ENCODE peak calls at places on chromosomes 1 and 21, in six cellular contexts. B is neural progenitor cell, A is GM23248, E is GM23338, H is MM.1S, V is SK-N-SH. J is an unnamed sample.
A peak's percentile ranks its signal among the peaks of the same experiment; 100 is the strongest.

GRCh38 chr1:245179706-245180105 is 24.9 kb downstream of the KIF26B start:
- DNase-seq in H (no peak), E (no peak), A (no peak), V (peak; percentile 48), B (no peak), J (no peak)

GRCh38 chr1:205994342-205994741 is 8.9 kb downstream of the RAB7B start:
- DNase-seq in B (peak; percentile 21), V (no peak), H (no peak), E (no peak), A (no peak), J (no peak)

GRCh38 chr1:86788300-86789206 is 84.2 kb downstream of the SH3GLB1 start:
- DNase-seq in A (peak; percentile 74), E (no peak), H (no peak), V (no peak), B (no peak), J (peak; percentile 79)

GRCh38 chr1:57874426-57874825 is 450.6 kb upstream of the DAB1 start:
- DNase-seq in V (no peak), B (no peak), H (no peak), A (no peak), E (no peak), J (no peak)

GRCh38 chr21:26659181-26659580 is 86.1 kb upstream of the CYYR1 start:
- DNase-seq in H (no peak), V (no peak), B (no peak), E (no peak), A (no peak), J (no peak)

GRCh38 chr1:50703240-50703639 is 256.8 kb downstream of the FAF1 start:
- DNase-seq in V (no peak), A (no peak), B (no peak), E (peak; percentile 12), H (no peak), J (no peak)

GRCh38 chr21:26067836-26068401 is 102.7 kb downstream of the APP start:
- DNase-seq in B (no peak), V (no peak), E (no peak), H (no peak), A (no peak), J (no peak)

GRCh38 chr1:27000817-27001460 is 7.4 kb downstream of the TRNP1 start:
- DNase-seq in A (peak; percentile 48), V (no peak), B (no peak), E (peak; percentile 20), H (no peak), J (no peak)

GRCh38 chr1:205141236-205142104 is 19.7 kb upstream of the RBBP5 start:
- DNase-seq in B (peak; percentile 87), E (peak; percentile 93), H (peak; percentile 91), V (peak; percentile 67), A (peak; percentile 85), J (peak; percentile 90)

GRCh38 chr1:199685369-199685768 is 342.1 kb upstream of the NR5A2 start:
- DNase-seq in A (peak; percentile 80), H (no peak), V (no peak), B (no peak), E (no peak), J (peak; percentile 61)

GRCh38 chr1:210684466-210685294 is 356.0 kb downstream of the HHAT start:
- DNase-seq in E (no peak), A (no peak), H (peak; percentile 83), V (no peak), B (no peak), J (no peak)

GRCh38 chr1:172673761-172674160 is 14.9 kb downstream of the FASLG start:
- DNase-seq in E (no peak), A (no peak), V (no peak), H (no peak), B (no peak), J (peak; percentile 82)

GRCh38 chr1:203871114-203871875 is 9.9 kb downstream of the SNRPE start:
- DNase-seq in H (peak; percentile 52), V (peak; percentile 70), E (peak; percentile 85), B (peak; percentile 90), A (peak; percentile 86), J (peak; percentile 88)

GRCh38 chr1:236608930-236609726 is 4.8 kb upstream of the HEATR1 start:
- DNase-seq in V (peak; percentile 66), E (peak; percentile 80), A (peak; percentile 61), B (peak; percentile 72), H (peak; percentile 31), J (peak; percentile 52)

GRCh38 chr1:108009603-108010195 is 44.7 kb upstream of the VAV3 start:
- DNase-seq in B (no peak), A (peak; percentile 78), H (no peak), V (no peak), E (no peak), J (peak; percentile 80)

GRCh38 chr1:57916034-57916433 is 492.2 kb upstream of the DAB1 start:
- DNase-seq in H (no peak), V (no peak), E (no peak), B (no peak), A (no peak), J (no peak)

GRCh38 chr1:182460550-182460951 is 10.6 kb downstream of the RGSL1 start:
- DNase-seq in H (no peak), B (no peak), V (no peak), E (no peak), A (peak; percentile 39), J (no peak)

GRCh38 chr1:63592536-63593302 is 492 bp upstream of the PGM1 start:
- DNase-seq in V (peak; percentile 23), B (no peak), A (peak; percentile 38), H (peak; percentile 70), E (peak; percentile 90), J (peak; percentile 74)

GRCh38 chr1:160161965-160162705 is 10.7 kb downstream of the ATP1A4 start:
- DNase-seq in E (peak; percentile 91), V (no peak), B (peak; percentile 80), A (peak; percentile 62), H (no peak), J (no peak)

DNA sequence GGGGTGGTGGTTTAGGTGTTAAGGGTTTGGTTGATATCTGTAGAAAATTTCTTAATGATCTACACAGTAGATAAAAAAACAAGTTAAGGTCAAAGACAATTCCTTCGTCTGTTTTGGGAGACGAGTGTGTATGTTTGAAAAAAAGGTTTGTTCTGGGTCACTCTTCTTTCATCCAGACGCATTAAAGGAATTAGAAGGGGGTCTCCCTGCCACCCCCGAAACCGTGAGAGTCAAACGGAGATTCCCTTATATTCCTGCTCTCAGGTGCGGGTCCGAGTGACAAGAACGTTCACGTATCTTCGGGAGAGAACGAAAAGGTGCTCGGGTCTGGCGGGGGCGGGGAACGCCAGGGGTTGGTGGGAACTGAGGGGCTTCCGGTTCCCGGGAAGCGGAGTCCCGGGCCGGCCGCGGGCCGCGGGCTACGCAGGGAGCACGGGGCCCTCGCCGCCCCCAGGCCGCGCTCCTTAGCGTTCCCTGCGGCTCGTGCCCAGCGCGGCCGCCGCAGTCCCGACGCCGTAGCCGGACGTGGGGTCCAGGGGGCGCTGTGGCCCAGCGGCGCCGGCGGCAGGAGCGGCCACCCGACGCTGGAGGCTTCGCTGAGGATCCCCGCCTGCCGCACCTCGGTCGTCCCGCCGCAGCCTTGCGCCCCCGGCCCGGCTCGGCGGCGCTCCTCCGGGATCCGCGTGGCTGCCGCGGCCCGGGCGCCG is at the start of gene ZFYVE9:
- DNase-seq in A (peak; percentile 92), H (peak; percentile 79), B (peak; percentile 95), E (peak; percentile 89), V (peak; percentile 94), J (peak; percentile 87)
- TF ChIP-seq EZH2phosphoT487 in A (no peak), H (no peak), B (no peak), E (no peak), V (no peak), J (no peak)

DNA sequence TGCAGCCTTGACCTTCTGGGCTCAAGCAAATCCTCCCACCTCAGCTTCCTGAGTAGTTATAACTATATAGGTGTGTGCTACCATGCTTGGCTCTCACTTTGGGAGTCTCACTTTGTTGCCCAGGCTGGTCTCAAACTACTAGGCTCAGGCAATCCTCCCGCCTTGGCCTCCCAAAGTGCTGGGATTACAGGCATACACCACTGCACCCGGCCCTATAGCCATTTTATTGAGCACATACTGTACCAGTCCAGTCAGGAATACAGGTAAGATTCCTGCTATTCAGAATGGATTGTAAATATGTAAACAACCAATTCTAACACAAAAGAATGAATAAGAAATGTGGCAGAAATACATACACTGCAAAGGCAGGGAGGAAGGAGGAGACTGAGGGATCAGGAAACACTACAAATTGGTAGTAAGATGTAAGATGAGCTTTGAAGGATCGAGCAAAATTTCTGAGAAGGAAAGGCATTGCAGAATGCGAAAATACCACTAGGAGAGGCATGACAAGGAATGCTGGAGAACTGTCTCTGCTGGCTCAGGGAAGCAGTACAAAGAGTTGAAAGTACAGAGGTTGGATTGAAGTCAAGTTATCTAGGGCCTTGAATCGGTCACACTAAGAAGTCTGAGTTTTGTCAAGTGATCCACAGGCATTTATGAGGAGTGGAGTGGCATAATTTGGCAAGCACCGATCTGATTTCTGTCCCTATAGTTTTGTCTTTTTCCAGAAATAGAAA is 60.4 kb downstream of the LHX4 start:
- DNase-seq in H (no peak), B (no peak), E (no peak), V (no peak), A (no peak), J (no peak)
- H2AFZ ChIP-seq in H (no peak overlapping the region), B (no peak overlapping the region), E (no peak overlapping the region), V (no peak overlapping the region), A (no peak overlapping the region), J (no peak overlapping the region)

GRCh38 chr1:44784094-44785026 is 3.6 kb downstream of the BEST4 start:
- DNase-seq in H (no peak), A (peak; percentile 39), E (peak; percentile 84), B (peak; percentile 78), V (peak; percentile 80), J (no peak)
- H3F3A ChIP-seq in H (peaks cover 24% of the 10 kb centered on the region), A (peaks cover 34% of the 10 kb centered on the region), E (peaks cover 52% of the 10 kb centered on the region), B (peaks cover 59% of the 10 kb centered on the region), V (peaks cover 33% of the 10 kb centered on the region), J (peaks cover 11% of the 10 kb centered on the region)

GRCh38 chr1:72365693-72366092 is 83.4 kb upstream of the NEGR1 start:
- DNase-seq in E (no peak), V (no peak), B (no peak), A (no peak), H (no peak), J (no peak)

GRCh38 chr1:72371259-72372035 is 89.1 kb upstream of the NEGR1 start:
- DNase-seq in A (no peak), E (peak; percentile 17), H (no peak), B (no peak), V (no peak), J (peak; percentile 87)

GRCh38 chr1:72369358-72369757 is 87.0 kb upstream of the NEGR1 start:
- DNase-seq in V (no peak), E (no peak), H (peak; percentile 36), B (no peak), A (no peak), J (no peak)

GRCh38 chr1:72362538-72362937 is 80.2 kb upstream of the NEGR1 start:
- DNase-seq in H (no peak), B (no peak), V (no peak), A (no peak), E (no peak), J (no peak)

GRCh38 chr1:72366473-72366872 is 84.1 kb upstream of the NEGR1 start:
- DNase-seq in B (no peak), E (no peak), V (no peak), H (peak; percentile 68), A (peak; percentile 66), J (peak; percentile 89)
- TF ChIP-seq EZH2phosphoT487 in B (no peak), E (no peak), V (no peak), H (no peak), A (no peak), J (no peak)

DNA sequence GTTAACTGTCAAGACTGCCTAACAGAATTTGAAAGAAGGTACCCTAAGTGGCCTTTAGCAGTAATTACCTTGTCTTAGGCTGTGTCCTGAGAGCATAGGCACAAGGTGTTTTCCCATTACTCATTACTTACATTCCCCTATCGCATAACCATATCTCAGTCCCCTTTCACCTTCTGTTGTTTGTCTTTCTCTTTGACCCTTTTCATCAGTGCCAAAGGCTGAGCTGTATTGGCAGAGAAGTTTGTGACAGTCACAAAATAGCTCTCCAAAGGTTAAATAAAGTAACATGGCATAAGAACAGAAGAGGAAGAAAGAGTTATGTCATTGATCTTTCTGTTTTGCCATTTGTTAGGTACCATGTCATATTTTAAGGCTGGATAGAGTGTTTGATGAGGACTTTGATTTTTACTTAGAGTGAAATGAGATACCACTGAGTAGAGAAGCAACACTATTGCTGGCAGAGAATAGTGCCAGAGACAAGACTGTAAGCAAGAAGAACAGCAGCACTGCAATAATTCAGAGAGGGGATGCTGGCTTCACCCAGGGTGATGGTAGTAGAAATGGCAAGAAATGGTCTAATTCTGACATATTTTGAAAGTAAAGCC is 497.8 kb downstream of the TTLL7 start:
- DNase-seq in A (no peak), E (no peak), H (no peak), V (no peak), B (no peak), J (no peak)
- H2AFZ ChIP-seq in A (no peak overlapping the region), E (no peak overlapping the region), H (no peak overlapping the region), V (no peak overlapping the region), B (no peak overlapping the region), J (no peak overlapping the region)

J was measured in PC-3.